ENCODE peak calls at places on chromosomes 1 and 21, in five cellular contexts. R is ecto neural progenitor cell, T is left ventricle myocardium inferior, D is KBM-7, E is heart left ventricle. X is an unnamed sample.

GRCh38 chr1:220761688-220762427 is 13.7 kb downstream of the MTARC2 start:
- DNase-seq in R (no peak), T (no peak), D (no peak), E (no peak), X (no peak)

GRCh38 chr1:7398982-7399381 is 372.1 kb upstream of the VAMP3 start:
- DNase-seq in R (no peak), T (no peak), D (no peak), E (no peak), X (no peak)

GRCh38 chr1:160407819-160408801 is 7.7 kb downstream of the VANGL2 start:
- DNase-seq in R (no peak), T (no peak), D (no peak), E (no peak), X (peak; percentile 50)

GRCh38 chr1:93594603-93594880 is 87.1 kb downstream of the BCAR3 start:
- DNase-seq in R (no peak), T (no peak), D (no peak), E (no peak), X (no peak)

GRCh38 chr1:204450461-204451257 is 39.0 kb upstream of the PPP1R15B start:
- DNase-seq in R (no peak), T (peak; percentile 61), D (no peak), E (peak; percentile 76), X (no peak)

GRCh38 chr1:9270290-9270900 is 22.3 kb upstream of the SPSB1 start:
- DNase-seq in R (no peak), T (peak; percentile 53), D (no peak), E (no peak), X (peak; percentile 64)

GRCh38 chr21:44934276-44934675 is 5.6 kb upstream of the SLX9 start:
- DNase-seq in R (no peak), T (no peak), D (no peak), E (no peak), X (no peak)

GRCh38 chr1:77779529-77780281 is at the start of gene MIGA1:
- DNase-seq in R (peak; percentile 87), T (peak; percentile 82), D (peak; percentile 92), E (peak; percentile 94), X (peak; percentile 91)

GRCh38 chr1:233909195-233909594 is 4.7 kb downstream of the SLC35F3 start:
- DNase-seq in R (no peak), T (no peak), D (no peak), E (no peak), X (no peak)

GRCh38 chr1:14733779-14734140 is 135.3 kb downstream of the KAZN start:
- DNase-seq in R (no peak), T (no peak), D (no peak), E (no peak), X (peak; percentile 33)

X was measured in iPS-NIHi11.